ENCODE peak calls at places on chromosomes 7 and 10, in five cellular contexts. S, V, J, A and U are unnamed samples.

GRCh38 chr10:119254355-119254754 is 47.0 kb downstream of the GRK5 start:
- ATAC-seq in S (peak; percentile 4), V (no peak), J (peak; percentile 4), A (no peak), U (no peak)

GRCh38 chr10:20903635-20904390 is 6.7 kb upstream of the NEBL start:
- ATAC-seq in S (no peak), V (no peak), J (no peak), A (no peak), U (no peak)

GRCh38 chr7:102434039-102434481 is 685 bp downstream of the ORAI2 start:
- ATAC-seq in S (peak; percentile 3), V (peak; percentile 10), J (no peak), A (no peak), U (no peak)

GRCh38 chr10:86203162-86203905 is 163.3 kb downstream of the GRID1 start:
- ATAC-seq in S (no peak), V (no peak), J (no peak), A (no peak), U (no peak)

GRCh38 chr7:142248-142955 is 50.0 kb upstream of the FAM20C start:
- ATAC-seq in S (peak; percentile 53), V (peak; percentile 64), J (peak; percentile 87), A (peak; percentile 41), U (peak; percentile 64)

GRCh38 chr10:13775786-13776780 is 189.3 kb downstream of the PRPF18 start:
- ATAC-seq in S (peak; percentile 31), V (no peak), J (no peak), A (no peak), U (no peak)

GRCh38 chr10:132390455-132391371 is 6.3 kb upstream of the PWWP2B start:
- ATAC-seq in S (no peak), V (no peak), J (no peak), A (no peak), U (no peak)

GRCh38 chr7:83519240-83519639 is 129.7 kb downstream of the SEMA3E start:
- ATAC-seq in S (no peak), V (no peak), J (no peak), A (no peak), U (no peak)

GRCh38 chr10:87608756-87609155 is 50.9 kb upstream of the PAPSS2 start:
- ATAC-seq in S (no peak), V (no peak), J (no peak), A (no peak), U (no peak)

GRCh38 chr7:26864309-26865093 is at the start of gene SKAP2:
- ATAC-seq in S (peak; percentile 99), V (peak; percentile 100), J (peak; percentile 99), A (peak; percentile 98), U (peak; percentile 99)

GRCh38 chr10:28676968-28677888 is at the start of gene BAMBI:
- ATAC-seq in S (peak; percentile 98), V (peak; percentile 99), J (peak; percentile 98), A (peak; percentile 98), U (peak; percentile 99)

GRCh38 chr10:17758200-17758599 is 6.2 kb downstream of the TMEM236 start:
- ATAC-seq in S (no peak), V (no peak), J (no peak), A (no peak), U (no peak)

GRCh38 chr10:52484426-52485065 is 170.5 kb downstream of the DKK1 start:
- ATAC-seq in S (no peak), V (no peak), J (no peak), A (no peak), U (no peak)

GRCh38 chr10:119333146-119333792 is 125.9 kb downstream of the GRK5 start:
- ATAC-seq in S (no peak), V (no peak), J (no peak), A (no peak), U (no peak)

GRCh38 chr10:805635-806305 is 116.3 kb upstream of the DIP2C start:
- ATAC-seq in S (no peak), V (no peak), J (no peak), A (no peak), U (no peak)

GRCh38 chr7:76310102-76310957 is 7.9 kb downstream of the HSPB1 start:
- ATAC-seq in S (no peak), V (no peak), J (no peak), A (no peak), U (no peak)

DNA sequence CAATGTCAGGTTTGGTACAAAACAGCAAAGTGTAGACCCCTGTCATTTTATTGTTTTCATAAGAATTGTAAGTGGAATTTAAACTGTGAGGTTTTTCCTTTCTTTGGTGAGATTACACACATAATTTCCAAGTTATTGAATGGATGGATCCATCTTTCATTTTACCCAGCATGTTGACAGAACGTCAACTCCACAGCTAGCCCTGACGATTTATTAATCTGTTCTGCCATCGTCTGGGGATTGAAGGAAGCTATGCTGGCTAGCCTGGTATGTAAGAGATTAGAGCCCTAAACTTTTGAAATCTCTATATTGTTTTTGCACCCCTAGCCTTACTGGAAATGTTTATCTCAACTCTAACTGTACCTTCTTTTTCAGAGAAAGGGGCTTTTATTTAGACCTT is 8.6 kb downstream of the WNT16 start:
- ATAC-seq in S (no peak), V (no peak), J (no peak), A (no peak), U (no peak)
- H3K36me3 ChIP-seq in S (no peaks in the 10 kb centered on the region), V (no peaks in the 10 kb centered on the region), J (no peaks in the 10 kb centered on the region), A (no peaks in the 10 kb centered on the region), U (no peaks in the 10 kb centered on the region)

GRCh38 chr7:6149996-6150395 is 118.8 kb downstream of the ANKRD61 start:
- ATAC-seq in S (no peak), V (no peak), J (no peak), A (no peak), U (no peak)
- H3K36me3 ChIP-seq in S (peaks cover 88% of the 10 kb centered on the region), V (peaks cover 100% of the 10 kb centered on the region), J (peaks cover 9% of the 10 kb centered on the region), A (peaks cover 60% of the 10 kb centered on the region), U (no peaks in the 10 kb centered on the region)

GRCh38 chr10:73838008-73838567 is 26.7 kb upstream of the NDST2 start:
- ATAC-seq in S (no peak), V (no peak), J (no peak), A (no peak), U (no peak)
- H3K36me3 ChIP-seq in S (peaks cover 56% of the 10 kb centered on the region), V (peaks cover 75% of the 10 kb centered on the region), J (peaks cover 19% of the 10 kb centered on the region), A (peaks cover 7% of the 10 kb centered on the region), U (no peaks in the 10 kb centered on the region)

GRCh38 chr7:50474382-50475155 is 24.4 kb upstream of the FIGNL1 start:
- ATAC-seq in S (no peak), V (no peak), J (no peak), A (no peak), U (no peak)

GRCh38 chr7:50473531-50473930 is 23.4 kb upstream of the FIGNL1 start:
- ATAC-seq in S (no peak), V (no peak), J (no peak), A (no peak), U (no peak)

GRCh38 chr7:50476953-50477625 is 26.9 kb upstream of the FIGNL1 start:
- ATAC-seq in S (no peak), V (no peak), J (no peak), A (no peak), U (no peak)

GRCh38 chr7:50477640-50478039 is 27.5 kb upstream of the FIGNL1 start:
- ATAC-seq in S (no peak), V (no peak), J (no peak), A (no peak), U (no peak)

DNA sequence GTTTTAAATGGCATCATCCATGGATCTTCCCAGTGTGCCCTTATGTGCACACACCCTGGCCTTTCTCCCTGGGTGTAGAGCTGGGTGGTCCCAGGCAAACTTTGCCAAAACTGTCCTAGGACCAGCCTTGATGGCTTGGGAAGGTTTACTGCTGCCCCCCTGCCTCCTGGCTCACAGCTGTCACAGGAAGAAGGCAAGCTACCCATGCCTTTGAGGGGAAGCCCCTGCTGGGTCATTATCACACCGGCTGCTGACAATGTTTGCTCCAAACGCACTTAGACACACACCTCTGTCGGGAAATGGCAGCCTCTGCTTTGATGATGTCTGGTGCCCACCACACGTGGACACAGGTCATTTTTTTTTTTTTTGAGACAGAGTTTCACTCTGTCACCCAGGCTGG is 25.2 kb upstream of the FIGNL1 start:
- ATAC-seq in S (no peak), V (no peak), J (no peak), A (no peak), U (no peak)
- H3K36me3 ChIP-seq in S (no peaks in the 10 kb centered on the region), V (no peaks in the 10 kb centered on the region), J (no peaks in the 10 kb centered on the region), A (no peaks in the 10 kb centered on the region), U (no peaks in the 10 kb centered on the region)

GRCh38 chr10:112175409-112175808 is 8.2 kb downstream of the GPAM start:
- ATAC-seq in S (no peak), V (no peak), J (no peak), A (no peak), U (no peak)
- H3K36me3 ChIP-seq in S (peaks cover 26% of the 10 kb centered on the region), V (peaks cover 100% of the 10 kb centered on the region), J (peaks cover 5% of the 10 kb centered on the region), A (peaks cover 24% of the 10 kb centered on the region), U (peaks cover 100% of the 10 kb centered on the region)

DNA sequence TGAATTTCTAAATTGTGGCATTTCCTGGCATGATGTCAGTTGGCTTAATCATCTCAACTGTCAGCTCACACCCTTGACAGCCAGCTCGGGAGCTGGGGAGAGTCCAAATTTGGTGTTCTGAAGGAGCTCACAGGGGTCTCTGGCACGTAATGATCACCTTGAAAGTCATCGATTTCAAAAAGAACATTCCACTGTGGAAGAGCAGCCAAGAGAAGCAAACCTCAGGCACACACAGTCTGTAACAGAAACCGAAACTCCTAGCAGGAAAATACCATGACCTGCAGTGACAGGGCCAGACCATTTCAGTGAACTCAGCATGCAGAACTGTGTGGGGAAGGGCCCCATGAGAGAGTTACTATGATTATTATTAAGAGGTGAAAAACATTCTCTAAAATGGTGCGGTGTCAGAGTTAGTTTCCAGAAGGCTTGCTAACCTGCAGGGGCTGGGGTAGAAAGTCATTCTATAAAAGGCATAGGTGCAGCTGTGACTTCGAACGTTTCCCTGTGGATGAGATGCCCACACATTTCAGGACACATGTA is 26.4 kb upstream of the KLF6 start:
- ATAC-seq in S (peak; percentile 62), V (peak; percentile 64), J (peak; percentile 60), A (peak; percentile 5), U (peak; percentile 59)
- H3K36me3 ChIP-seq in S (no peaks in the 10 kb centered on the region), V (no peaks in the 10 kb centered on the region), J (no peaks in the 10 kb centered on the region), A (no peaks in the 10 kb centered on the region), U (no peaks in the 10 kb centered on the region)

GRCh38 chr7:66768865-66769832 is 28.6 kb downstream of the RABGEF1 start:
- ATAC-seq in S (no peak), V (peak; percentile 15), J (no peak), A (no peak), U (no peak)
- H3K36me3 ChIP-seq in S (peaks cover 8% of the 10 kb centered on the region), V (peaks cover 19% of the 10 kb centered on the region), J (no peaks in the 10 kb centered on the region), A (peaks cover 9% of the 10 kb centered on the region), U (peaks cover 19% of the 10 kb centered on the region)

GRCh38 chr7:42932861-42933591 is 850 bp downstream of the MRPL32 start:
- ATAC-seq in S (peak; percentile 38), V (peak; percentile 10), J (peak; percentile 62), A (no peak), U (no peak)
- H3K36me3 ChIP-seq in S (peaks cover 21% of the 10 kb centered on the region), V (peaks cover 32% of the 10 kb centered on the region), J (peaks cover 4% of the 10 kb centered on the region), A (peaks cover 13% of the 10 kb centered on the region), U (no peaks in the 10 kb centered on the region)

GRCh38 chr7:149474309-149475120 is 13.7 kb upstream of the ZNF777 start:
- ATAC-seq in S (no peak), V (peak; percentile 17), J (no peak), A (no peak), U (no peak)

GRCh38 chr7:149471289-149471953 is 10.6 kb upstream of the ZNF777 start:
- ATAC-seq in S (no peak), V (no peak), J (no peak), A (no peak), U (no peak)

GRCh38 chr7:149475121-149476045 is 14.5 kb upstream of the ZNF777 start:
- ATAC-seq in S (no peak), V (no peak), J (peak; percentile 37), A (no peak), U (no peak)

GRCh38 chr7:149469806-149470205 is 8.9 kb upstream of the ZNF777 start:
- ATAC-seq in S (no peak), V (no peak), J (no peak), A (no peak), U (no peak)

GRCh38 chr7:149473251-149473650 is 12.4 kb upstream of the ZNF777 start:
- ATAC-seq in S (no peak), V (no peak), J (no peak), A (no peak), U (no peak)
- H3K36me3 ChIP-seq in S (peaks cover 52% of the 10 kb centered on the region), V (peaks cover 55% of the 10 kb centered on the region), J (peaks cover 16% of the 10 kb centered on the region), A (peaks cover 17% of the 10 kb centered on the region), U (no peaks in the 10 kb centered on the region)